ENCODE peak calls at places on chromosomes 13 and 19, in eight cellular contexts. E is body of pancreas, L is Peyer's patch, F is IMR-90, Y is suprapubic skin, Z is breast epithelium, N is uterus, T is ovary. U is an unnamed sample.

GRCh38 chr19:46515879-46516350 is 20.2 kb upstream of the PNMA8B start:
- DNase-seq in N (no peak), F (peak; percentile 33), T (no peak), L (no peak), Z (no peak), Y (no peak), E (no peak), U (no peak)

GRCh38 chr13:45718063-45718462 is 15.9 kb downstream of the CBY2 start:
- DNase-seq in Z (no peak), L (no peak), E (no peak), N (no peak), T (no peak), Y (no peak), F (peak; percentile 14), U (no peak)

GRCh38 chr13:105904034-105904742 is 631.3 kb downstream of the EFNB2 start:
- DNase-seq in F (no peak), T (no peak), E (no peak), L (no peak), Z (no peak), Y (no peak), N (no peak), U (no peak)

GRCh38 chr13:43815204-43815603 is 28.4 kb upstream of the ENOX1 start:
- DNase-seq in T (peak; percentile 23), E (no peak), L (no peak), N (no peak), Y (no peak), Z (no peak), F (peak; percentile 88), U (no peak)

GRCh38 chr13:94462670-94463069 is 16.8 kb downstream of the DCT start:
- DNase-seq in E (no peak), Z (no peak), T (no peak), Y (no peak), L (no peak), N (no peak), F (no peak), U (no peak)

GRCh38 chr19:2290441-2291184 is 8.6 kb upstream of the PEAK3 start:
- DNase-seq in N (no peak), Y (no peak), Z (no peak), T (no peak), L (peak; percentile 65), F (no peak), E (no peak), U (no peak)

GRCh38 chr19:47309608-47310007 is at the start of gene C5AR1:
- DNase-seq in Y (no peak), T (no peak), E (no peak), N (no peak), F (no peak), Z (no peak), L (peak; percentile 55), U (peak; percentile 89)

GRCh38 chr13:27789495-27790303 is 2.6 kb upstream of the GSX1 start:
- DNase-seq in Y (no peak), T (no peak), N (no peak), Z (no peak), L (no peak), F (no peak), E (no peak), U (no peak)

GRCh38 chr19:13099073-13099999 is 3.3 kb downstream of the LYL1 start:
- DNase-seq in Z (no peak), T (no peak), Y (peak; percentile 92), L (peak; percentile 94), N (peak; percentile 77), F (no peak), E (no peak), U (no peak)

GRCh38 chr19:44212250-44212864 is at the start of gene ZNF227:
- DNase-seq in L (peak; percentile 94), Y (peak; percentile 96), E (peak; percentile 90), N (peak; percentile 93), F (peak; percentile 97), T (peak; percentile 92), Z (peak; percentile 88), U (peak; percentile 91)

GRCh38 chr19:50794074-50794777 is 4.0 kb downstream of the ACP4 start:
- DNase-seq in N (no peak), F (no peak), Y (no peak), L (peak; percentile 59), Z (no peak), T (no peak), E (peak; percentile 52), U (no peak)

GRCh38 chr19:12293771-12294307 is 844 bp downstream of the ZNF44 start:
- DNase-seq in N (peak; percentile 56), E (peak; percentile 87), Z (peak; percentile 46), T (peak; percentile 50), L (peak; percentile 93), F (peak; percentile 46), Y (no peak), U (peak; percentile 92)

GRCh38 chr19:45705710-45706415 is 13.4 kb downstream of the QPCTL start:
- DNase-seq in F (no peak), E (no peak), N (no peak), L (no peak), Z (no peak), T (no peak), Y (no peak), U (no peak)

GRCh38 chr13:29937836-29938235 is 87.4 kb upstream of the UBL3 start:
- DNase-seq in E (no peak), Z (no peak), N (no peak), T (no peak), Y (no peak), F (no peak), L (no peak), U (no peak)

GRCh38 chr19:44955500-44956439 is 590 bp downstream of the CLPTM1 start:
- DNase-seq in F (no peak), Y (peak; percentile 80), N (no peak), Z (no peak), L (no peak), T (no peak), E (no peak), U (no peak)

GRCh38 chr13:110715395-110716234 is 2.1 kb downstream of the ING1 start:
- DNase-seq in N (peak; percentile 100), F (peak; percentile 100), Z (peak; percentile 99), Y (peak; percentile 99), T (peak; percentile 98), E (peak; percentile 97), L (peak; percentile 99), U (peak; percentile 99)
- TF ChIP-seq POLR2A in N (peak; percentile 91), F (no peak), Z (peak; percentile 60), Y (no peak), T (peak; percentile 79), E (no peak), L (peak; percentile 91), U (peak; percentile 40)

DNA sequence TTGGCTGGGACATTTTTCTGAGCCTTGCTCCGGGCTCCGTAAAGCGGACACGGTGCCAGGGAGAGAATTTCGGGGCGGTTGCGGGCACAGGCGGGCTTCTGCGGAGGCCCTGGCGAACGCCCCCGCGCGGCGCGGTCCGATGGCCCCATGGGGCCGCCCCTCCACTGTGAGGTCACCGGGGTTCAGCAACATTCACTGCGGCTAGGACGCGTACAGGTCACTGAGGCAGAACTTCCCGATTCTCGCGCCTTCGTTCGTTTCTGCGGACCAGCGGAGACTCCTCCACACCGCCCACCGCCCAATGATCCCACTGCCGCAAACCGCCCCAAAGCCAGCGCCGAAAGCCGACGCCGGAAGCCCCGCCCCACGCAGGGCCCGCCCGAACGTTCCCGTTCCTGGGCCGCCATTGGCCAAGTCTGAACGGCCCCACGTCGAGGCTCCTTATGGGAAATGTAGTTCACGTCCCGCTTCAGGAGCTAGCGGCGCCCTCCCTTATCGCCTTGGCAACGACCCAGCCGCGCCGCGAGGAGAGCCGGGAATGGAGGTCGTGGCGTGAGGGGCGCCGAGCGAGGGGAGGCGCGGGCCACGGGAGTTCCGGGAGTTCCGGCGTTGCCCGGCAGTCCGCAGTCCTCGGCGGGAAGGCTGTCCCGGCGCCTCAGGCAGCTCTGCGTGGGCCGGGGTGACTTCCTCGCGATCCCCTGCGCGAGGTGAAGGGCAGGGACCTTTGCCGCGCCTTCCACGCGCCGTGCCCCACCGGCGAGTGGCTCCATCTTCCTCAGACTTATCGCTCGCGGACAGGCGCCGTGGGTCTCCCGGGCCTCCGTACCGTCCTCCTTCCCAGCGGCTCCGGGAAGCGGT is at the start of gene ZNF584:
- DNase-seq in N (peak; percentile 93), T (peak; percentile 97), Z (peak; percentile 89), F (peak; percentile 93), L (peak; percentile 97), E (peak; percentile 92), Y (peak; percentile 98), U (peak; percentile 93)
- TF ChIP-seq CTCF in N (no peak), T (no peak), Z (no peak), F (peak; percentile 9), L (no peak), E (no peak), Y (no peak), U (no peak)

GRCh38 chr19:40512110-40512472 is 45.3 kb downstream of the SPTBN4 start:
- DNase-seq in L (no peak), Y (no peak), N (no peak), F (no peak), E (no peak), T (no peak), Z (no peak), U (no peak)
- TF ChIP-seq POLR2A in L (no peak), Y (no peak), N (no peak), F (no peak), E (no peak), T (no peak), Z (no peak), U (no peak)

GRCh38 chr19:14978377-14978776 is 1.3 kb downstream of the SLC1A6 start:
- DNase-seq in E (no peak), L (no peak), F (no peak), Z (no peak), T (no peak), Y (no peak), N (no peak), U (no peak)

GRCh38 chr19:14977128-14977527 is 2.5 kb downstream of the SLC1A6 start:
- DNase-seq in Y (no peak), N (no peak), F (no peak), Z (no peak), T (no peak), L (no peak), E (no peak), U (no peak)

GRCh38 chr19:14971474-14971873 is 8.2 kb downstream of the SLC1A6 start:
- DNase-seq in T (no peak), F (no peak), E (no peak), Z (no peak), L (no peak), Y (no peak), N (no peak), U (peak; percentile 64)

GRCh38 chr19:14972676-14973075 is 7.0 kb downstream of the SLC1A6 start:
- DNase-seq in Z (no peak), N (no peak), L (no peak), E (no peak), Y (no peak), F (no peak), T (no peak), U (no peak)

GRCh38 chr19:14974488-14974887 is 5.2 kb downstream of the SLC1A6 start:
- DNase-seq in E (no peak), Z (no peak), T (no peak), F (no peak), L (no peak), Y (no peak), N (no peak), U (no peak)
- TF ChIP-seq CTCF in E (no peak), Z (no peak), T (no peak), F (no peak), L (no peak), Y (no peak), N (no peak), U (no peak)